ENCODE peak calls at places on chromosomes 3 and 15, in seven cellular contexts. N is pancreas, M is HCT116, F is mammary epithelial cell, E is GM12878, B is lower lobe of right lung, G is DND-41. R is an unnamed sample. For H3K36me3, H3K4me1 and H3K9me3, the result is how much of the 10 kb centered on the place peaks cover.

GRCh38 chr3:14428087-14429067 is 26.0 kb downstream of the SLC6A6 start:
- DNase-seq in F (no peak), M (no peak), G (no peak), B (no peak), N (no peak), E (no peak), R (peak)

GRCh38 chr3:127791221-127791913 is 30.9 kb downstream of the MGLL start:
- DNase-seq in B (no peak), G (peak), E (peak), N (no peak), F (peak), M (no peak), R (no peak)

GRCh38 chr3:186105543-186105942 is 3.3 kb downstream of the ETV5 start:
- DNase-seq in G (no peak), N (no peak), M (no peak), E (no peak), B (no peak), F (no peak), R (no peak)

GRCh38 chr3:16741103-16741758 is 136.0 kb upstream of the DAZL start:
- DNase-seq in N (no peak), B (no peak), G (no peak), F (peak), E (no peak), M (no peak), R (no peak)

GRCh38 chr3:53551324-53551723 is 56.9 kb downstream of the CACNA1D start:
- DNase-seq in G (no peak), N (no peak), B (no peak), E (no peak), F (peak), M (no peak), R (no peak)

GRCh38 chr3:29731050-29731449 is 450.2 kb downstream of the RBMS3 start:
- DNase-seq in G (no peak), N (no peak), E (no peak), M (no peak), F (no peak), B (no peak), R (no peak)

GRCh38 chr3:149042766-149043386 is 43.5 kb downstream of the HLTF start:
- DNase-seq in N (no peak), B (no peak), G (no peak), E (peak), M (no peak), F (peak), R (no peak)

GRCh38 chr3:179560791-179561190 is 1.9 kb upstream of the ACTL6A start:
- DNase-seq in G (no peak), E (no peak), B (no peak), F (no peak), M (no peak), N (no peak), R (no peak)

DNA sequence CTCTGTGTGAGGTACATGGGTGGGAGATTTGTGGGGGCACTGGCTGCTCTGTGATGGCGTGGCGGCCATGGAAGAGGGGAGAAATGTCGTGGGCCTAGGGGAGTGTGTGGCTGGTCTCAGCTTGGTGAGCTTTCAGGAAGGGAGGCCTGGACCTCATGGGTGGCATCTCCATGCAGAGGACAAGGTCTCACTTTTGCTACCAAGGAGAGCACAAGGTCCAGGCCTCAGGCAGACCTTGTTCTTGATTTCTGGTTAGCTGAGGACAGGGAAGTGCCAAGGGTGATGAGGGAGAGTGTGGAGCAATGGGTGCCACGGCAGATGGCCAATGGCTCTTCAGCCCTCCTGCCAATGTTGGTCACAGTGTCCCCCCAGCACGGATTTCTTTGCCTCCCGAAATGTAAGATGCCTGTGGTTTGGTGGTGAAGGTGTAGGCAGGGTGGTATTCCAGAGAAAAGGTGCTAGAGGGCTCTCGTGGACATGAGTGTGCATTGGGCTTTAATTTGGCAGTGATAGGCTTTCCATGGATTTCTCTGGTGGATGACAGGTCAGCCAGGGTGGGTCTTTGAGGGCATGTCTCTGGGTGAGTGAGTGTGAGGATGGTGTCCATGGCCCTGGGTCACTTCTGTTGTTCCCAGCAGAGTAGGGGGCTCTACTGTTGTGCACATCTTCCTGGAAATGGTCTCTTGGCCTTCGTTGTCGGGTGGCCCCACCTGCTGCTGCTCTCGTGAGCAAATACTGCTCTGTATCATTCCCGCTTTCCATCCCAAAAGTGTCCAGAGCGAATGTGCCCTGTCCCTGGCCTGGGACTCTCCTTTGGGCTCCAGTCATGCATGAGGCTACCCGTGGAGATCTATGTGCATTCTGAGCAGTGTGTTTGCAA is 108.0 kb downstream of the SNRPN start:
- DNase-seq in G (no peak), N (no peak), M (no peak), F (no peak), B (peak), E (no peak), R (no peak)
- H3K36me3 ChIP-seq in G (half or more), N (half or more), M (under half), F (under half), B (half or more), E (under half), R (half or more)

DNA sequence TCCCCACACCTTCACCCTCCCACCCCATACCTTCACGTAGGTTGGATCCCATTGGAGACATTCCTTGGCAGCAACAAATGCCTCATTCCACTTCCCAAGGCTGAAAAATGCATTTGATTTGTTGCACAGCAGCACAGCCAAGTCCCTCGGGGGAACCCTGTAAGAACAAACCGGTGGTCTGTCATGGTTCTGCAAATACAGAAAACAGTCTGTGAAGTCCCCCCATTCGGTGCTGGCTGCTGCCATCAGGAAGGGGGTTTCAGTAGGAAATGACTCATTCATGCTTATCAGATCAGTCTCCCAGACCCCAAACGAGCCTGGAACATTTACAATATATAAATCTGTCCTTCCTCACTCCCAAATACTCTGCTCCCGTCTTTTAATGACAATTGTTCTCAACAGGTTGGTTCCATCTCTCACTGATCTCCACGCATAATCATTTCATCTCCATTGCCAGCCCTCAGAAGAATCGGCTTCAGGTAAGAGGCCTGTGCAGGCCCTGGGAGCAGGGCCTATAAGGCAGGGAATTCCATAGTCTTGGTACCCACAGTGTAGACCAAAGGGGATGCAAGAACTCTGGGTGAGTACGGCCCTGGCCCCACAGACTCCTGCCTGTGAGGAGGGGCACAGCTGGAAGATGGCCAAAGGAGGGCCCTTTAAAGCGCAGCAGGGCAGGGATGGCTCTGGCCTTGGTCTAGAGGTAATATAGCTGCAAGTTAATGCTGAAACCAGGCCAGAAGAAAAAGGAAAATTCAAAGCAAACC is 41.6 kb downstream of the TRANK1 start:
- DNase-seq in E (no peak), N (no peak), B (no peak), G (peak), M (no peak), F (no peak), R (no peak)
- H3K4me1 ChIP-seq in E (under half), N (under half), B (under half), G (half or more), M (under half), F (under half), R (half or more)

GRCh38 chr15:20341901-20342605 is 199.5 kb downstream of the GOLGA6L6 start:
- DNase-seq in B (peak), N (peak), E (no peak), M (no peak), F (peak), G (peak), R (peak)

GRCh38 chr15:20344601-20345400 is 196.8 kb downstream of the GOLGA6L6 start:
- DNase-seq in F (peak), N (peak), G (no peak), B (no peak), M (no peak), E (no peak), R (no peak)

GRCh38 chr15:20348291-20348899 is 193.2 kb downstream of the GOLGA6L6 start:
- DNase-seq in E (no peak), G (no peak), M (no peak), F (no peak), N (no peak), B (no peak), R (no peak)

GRCh38 chr15:20346082-20346805 is 195.4 kb downstream of the GOLGA6L6 start:
- DNase-seq in M (no peak), N (no peak), E (no peak), F (peak), G (no peak), B (no peak), R (no peak)

DNA sequence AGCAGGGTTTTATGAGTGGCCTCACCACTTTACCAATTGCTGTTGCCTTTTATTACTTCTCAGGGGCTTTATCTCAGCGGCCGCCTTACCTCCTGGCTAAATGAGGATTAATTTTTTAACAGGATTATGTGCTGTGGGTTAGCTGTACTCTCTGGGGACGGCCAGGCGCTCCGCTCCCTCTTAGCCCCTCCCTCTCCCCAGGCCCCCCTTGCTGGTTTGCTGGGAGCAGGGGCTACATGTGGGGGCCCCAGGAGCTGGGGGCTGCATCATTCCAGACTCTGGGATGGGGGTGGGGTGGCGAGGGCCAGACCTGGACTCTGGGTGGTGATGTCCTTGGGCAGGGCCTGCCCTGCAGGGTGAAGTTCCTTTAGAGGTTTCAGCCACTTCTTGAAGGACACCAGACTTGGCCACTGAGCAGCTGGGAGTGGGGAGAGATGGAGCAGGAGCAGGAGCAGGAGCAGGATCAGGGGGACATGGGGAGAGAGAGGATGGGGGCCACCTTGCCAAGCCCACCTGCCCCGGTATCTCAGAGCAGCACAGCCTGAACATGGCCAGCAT is 196.1 kb downstream of the GOLGA6L6 start:
- DNase-seq in M (no peak), F (no peak), E (no peak), N (peak), G (peak), B (peak), R (no peak)
- H3K9me3 ChIP-seq in M (half or more), F (under half), E (under half), N (under half), G (under half), B (under half), R (under half)

GRCh38 chr15:89197503-89197971 is 23.8 kb downstream of the RLBP1 start:
- DNase-seq in M (peak), E (no peak), N (peak), G (no peak), F (peak), B (peak), R (no peak)

GRCh38 chr15:89194608-89195007 is 26.8 kb downstream of the RLBP1 start:
- DNase-seq in N (no peak), M (no peak), B (no peak), E (no peak), F (no peak), G (no peak), R (no peak)

GRCh38 chr15:89196241-89196640 is 25.1 kb downstream of the RLBP1 start:
- DNase-seq in F (no peak), N (no peak), G (no peak), E (no peak), M (no peak), B (no peak), R (no peak)

GRCh38 chr15:89196994-89197393 is 24.4 kb downstream of the RLBP1 start:
- DNase-seq in G (no peak), F (peak), M (no peak), B (no peak), N (peak), E (no peak), R (no peak)

DNA sequence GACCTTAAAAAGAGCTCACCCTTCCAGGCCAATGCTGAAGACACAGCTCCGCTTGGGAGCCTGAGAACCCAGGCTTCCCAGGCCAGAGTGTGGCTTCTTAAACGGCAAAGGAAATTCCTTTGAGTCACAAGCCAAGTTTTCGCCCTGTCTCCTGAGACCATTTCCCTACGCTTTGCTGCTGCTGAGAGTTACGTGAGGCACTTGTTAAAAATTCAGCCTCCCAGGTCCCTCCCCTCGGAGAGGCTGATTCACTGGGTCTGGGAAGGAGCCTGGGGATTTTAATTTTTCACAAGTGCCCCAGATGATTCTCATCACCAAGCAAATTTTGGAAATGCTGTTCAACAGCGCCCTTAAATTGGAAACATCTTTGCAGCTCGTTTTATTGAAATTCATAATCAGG is 25.5 kb downstream of the RLBP1 start:
- DNase-seq in M (no peak), F (no peak), G (no peak), N (no peak), B (no peak), E (no peak), R (no peak)
- H3K36me3 ChIP-seq in M (under half), F (under half), G (under half), N (half or more), B (half or more), E (under half), R (under half)

DNA sequence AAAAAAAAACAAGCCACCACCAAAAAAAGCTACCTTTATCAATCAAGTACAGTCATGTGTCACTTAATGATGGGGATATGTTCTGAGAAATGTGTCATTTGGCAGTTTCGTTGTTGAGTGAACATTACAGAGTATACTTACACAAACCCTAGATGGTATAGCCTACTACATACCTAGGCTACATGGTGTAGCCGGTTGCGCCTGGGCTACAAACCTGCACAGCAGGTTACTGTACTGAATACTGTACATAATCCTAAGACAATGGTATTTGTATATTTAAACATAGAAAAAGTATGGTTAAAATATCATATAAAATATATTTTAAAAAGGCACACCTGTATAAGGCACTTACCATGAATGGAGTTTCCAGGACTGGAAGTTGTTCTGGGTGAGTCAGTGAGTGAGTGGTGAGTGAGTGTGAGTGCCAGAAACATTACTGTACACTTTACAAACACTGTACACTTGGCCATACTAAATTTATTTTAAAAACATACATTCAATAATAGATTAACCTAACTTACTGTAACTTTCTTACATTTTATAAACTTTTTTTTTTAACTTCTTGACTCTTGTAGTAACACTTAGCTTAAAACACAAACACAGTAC is 25.9 kb upstream of the JMJD7 start:
- DNase-seq in M (no peak), E (no peak), N (no peak), G (no peak), F (peak), B (no peak), R (no peak)
- H3K4me1 ChIP-seq in M (under half), E (under half), N (under half), G (under half), F (half or more), B (under half), R (under half)

GRCh38 chr15:25087137-25087536 is 132.3 kb downstream of the SNRPN start:
- DNase-seq in N (no peak), E (no peak), G (no peak), B (no peak), F (no peak), M (no peak), R (no peak)
- H3K9me3 ChIP-seq in N (under half), E (under half), G (under half), B (half or more), F (half or more), M (under half), R (half or more)